ENCODE peak calls at places on chromosomes 5 and 9, in five cellular contexts. R, S, L, C and X are unnamed samples.

GRCh38 chr9:126450537-126451205 is 124.0 kb downstream of the MVB12B start:
- DNase-seq in R (no peak), S (no peak), L (no peak), C (no peak), X (no peak)

GRCh38 chr5:159166416-159166815 is 42.9 kb downstream of the RNF145 start:
- DNase-seq in R (no peak), S (no peak), L (no peak), C (no peak), X (no peak)

GRCh38 chr5:59813761-59814562 is 79.6 kb downstream of the PDE4D start:
- DNase-seq in R (no peak), S (no peak), L (peak; percentile 58), C (no peak), X (no peak)

GRCh38 chr9:114288233-114289051 is 34.5 kb upstream of the ORM1 start:
- DNase-seq in R (peak; percentile 22), S (peak; percentile 5), L (peak; percentile 78), C (no peak), X (peak; percentile 3)

GRCh38 chr9:134962065-134962997 is 44.6 kb upstream of the FCN1 start:
- DNase-seq in R (no peak), S (no peak), L (no peak), C (no peak), X (no peak)

GRCh38 chr5:174317261-174317894 is 271.9 kb downstream of the NSG2 start:
- DNase-seq in R (no peak), S (no peak), L (peak; percentile 40), C (no peak), X (no peak)

GRCh38 chr9:6271508-6272228 is 56.1 kb downstream of the IL33 start:
- DNase-seq in R (no peak), S (no peak), L (no peak), C (no peak), X (no peak)

GRCh38 chr9:105447814-105448812 is at the start of gene FSD1L:
- DNase-seq in R (peak; percentile 95), S (peak; percentile 95), L (peak; percentile 92), C (peak; percentile 45), X (peak; percentile 95)

GRCh38 chr5:6722015-6722414 is 8.8 kb downstream of the TENT4A start:
- DNase-seq in R (no peak), S (no peak), L (peak; percentile 17), C (no peak), X (no peak)

GRCh38 chr9:136552117-136552685 is 6.4 kb upstream of the NOTCH1 start:
- DNase-seq in R (no peak), S (no peak), L (peak; percentile 95), C (no peak), X (no peak)

GRCh38 chr5:14125262-14125661 is 17.9 kb upstream of the TRIO start:
- DNase-seq in R (no peak), S (no peak), L (no peak), C (no peak), X (no peak)

GRCh38 chr9:126860757-126861466 is 473 bp downstream of the ZBTB34 start:
- DNase-seq in R (peak; percentile 49), S (peak; percentile 35), L (no peak), C (no peak), X (no peak)

GRCh38 chr9:120708526-120709224 is 5.6 kb downstream of the MEGF9 start:
- DNase-seq in R (no peak), S (no peak), L (peak; percentile 85), C (no peak), X (no peak)

GRCh38 chr9:15299374-15299939 is 7.6 kb downstream of the TTC39B start:
- DNase-seq in R (no peak), S (no peak), L (no peak), C (no peak), X (no peak)

GRCh38 chr9:69759478-69760277 is at the start of gene PTAR1:
- DNase-seq in R (peak; percentile 92), S (peak; percentile 93), L (peak; percentile 88), C (peak; percentile 79), X (peak; percentile 94)

GRCh38 chr9:69758981-69759477 is 782 bp downstream of the PTAR1 start:
- DNase-seq in R (no peak), S (no peak), L (peak; percentile 13), C (no peak), X (no peak)

GRCh38 chr9:69760278-69760610 is 433 bp upstream of the PTAR1 start:
- DNase-seq in R (no peak), S (no peak), L (no peak), C (no peak), X (no peak)

GRCh38 chr9:69758001-69758730 is 1.6 kb downstream of the PTAR1 start:
- DNase-seq in R (no peak), S (no peak), L (peak; percentile 41), C (no peak), X (no peak)

GRCh38 chr9:69762527-69762926 is 2.7 kb upstream of the PTAR1 start:
- DNase-seq in R (no peak), S (no peak), L (peak; percentile 50), C (no peak), X (no peak)
- H3K4me3 ChIP-seq in R (no peak overlapping the region), S (no peak overlapping the region), L (no peak overlapping the region), C (no peak overlapping the region), X (no peak overlapping the region)

DNA sequence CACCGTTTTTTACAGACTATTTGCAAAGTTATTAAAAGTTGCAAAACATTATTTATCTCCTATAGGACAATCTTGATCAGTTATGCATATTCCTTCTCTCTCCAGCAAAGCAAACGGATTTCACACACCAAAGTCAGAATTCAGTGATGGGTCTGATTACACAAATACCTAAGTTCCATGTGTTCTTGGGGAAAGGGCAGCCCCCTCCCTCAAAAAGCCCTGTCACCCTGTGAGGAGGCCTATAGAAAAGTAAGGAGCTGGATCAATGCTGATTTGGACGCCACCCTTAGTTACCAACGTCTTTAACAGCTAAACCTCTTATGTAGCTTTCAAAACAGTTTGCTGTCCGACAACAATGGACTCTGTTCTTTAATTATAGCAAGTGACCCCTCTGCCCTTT is 6.4 kb downstream of the ZNF608 start:
- DNase-seq in R (no peak), S (no peak), L (no peak), C (no peak), X (no peak)
- H3K4me3 ChIP-seq in R (no peak overlapping the region), S (peak overlapping the region; percentile 13), L (no peak overlapping the region), C (no peak overlapping the region), X (no peak overlapping the region)

GRCh38 chr5:81003987-81004386 is 43.8 kb downstream of the RASGRF2 start:
- DNase-seq in R (no peak), S (no peak), L (no peak), C (no peak), X (no peak)

GRCh38 chr5:81007637-81008027 is 47.5 kb downstream of the RASGRF2 start:
- DNase-seq in R (no peak), S (no peak), L (no peak), C (no peak), X (no peak)

GRCh38 chr5:81006955-81007636 is 46.9 kb downstream of the RASGRF2 start:
- DNase-seq in R (no peak), S (no peak), L (no peak), C (no peak), X (no peak)

GRCh38 chr5:81005708-81006107 is 45.5 kb downstream of the RASGRF2 start:
- DNase-seq in R (no peak), S (no peak), L (no peak), C (no peak), X (no peak)

DNA sequence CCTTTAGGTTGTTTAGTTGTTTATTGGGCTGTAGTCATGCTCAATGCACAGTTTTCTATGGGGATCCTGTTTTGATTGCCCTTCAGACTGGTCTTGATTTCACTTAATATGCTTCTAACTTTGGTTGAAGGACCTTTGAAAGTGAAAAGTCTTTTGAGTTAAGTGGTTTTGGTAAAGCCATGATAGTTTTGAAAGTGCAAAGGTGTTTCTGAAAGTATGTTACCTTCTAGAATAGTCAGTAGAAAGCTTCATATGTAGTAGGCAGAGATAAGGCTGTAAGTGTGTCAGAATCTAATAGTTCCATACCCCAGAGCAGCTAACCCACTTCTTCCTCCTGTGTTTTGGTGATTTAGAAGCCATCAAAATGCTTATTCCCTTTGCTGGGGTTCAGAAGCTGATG is 46.1 kb downstream of the RASGRF2 start:
- DNase-seq in R (no peak), S (no peak), L (no peak), C (no peak), X (no peak)
- H3K4me3 ChIP-seq in R (no peak overlapping the region), S (no peak overlapping the region), L (no peak overlapping the region), C (peak overlapping the region; percentile 46), X (no peak overlapping the region)

DNA sequence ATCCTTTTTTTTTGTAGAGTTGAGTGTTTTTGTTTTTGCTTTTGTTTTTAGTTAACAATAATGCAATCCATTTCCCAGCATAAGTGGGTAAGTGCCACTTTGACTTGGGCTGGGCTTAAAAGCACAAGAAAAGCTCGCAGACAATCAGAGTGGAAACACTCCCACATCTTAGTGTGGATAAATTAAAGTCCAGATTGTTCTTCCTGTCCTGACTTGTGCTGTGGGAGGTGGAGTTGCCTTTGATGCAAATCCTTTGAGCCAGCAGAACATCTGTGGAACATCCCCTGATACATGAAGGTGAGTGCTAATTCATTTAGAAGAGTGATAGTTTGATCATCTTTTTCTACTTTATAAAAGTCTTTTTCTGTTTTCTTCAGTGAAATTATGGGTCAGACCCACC is 2.1 kb downstream of the IL31RA start:
- DNase-seq in R (no peak), S (no peak), L (no peak), C (no peak), X (no peak)
- H3K4me3 ChIP-seq in R (no peak overlapping the region), S (no peak overlapping the region), L (no peak overlapping the region), C (no peak overlapping the region), X (no peak overlapping the region)

DNA sequence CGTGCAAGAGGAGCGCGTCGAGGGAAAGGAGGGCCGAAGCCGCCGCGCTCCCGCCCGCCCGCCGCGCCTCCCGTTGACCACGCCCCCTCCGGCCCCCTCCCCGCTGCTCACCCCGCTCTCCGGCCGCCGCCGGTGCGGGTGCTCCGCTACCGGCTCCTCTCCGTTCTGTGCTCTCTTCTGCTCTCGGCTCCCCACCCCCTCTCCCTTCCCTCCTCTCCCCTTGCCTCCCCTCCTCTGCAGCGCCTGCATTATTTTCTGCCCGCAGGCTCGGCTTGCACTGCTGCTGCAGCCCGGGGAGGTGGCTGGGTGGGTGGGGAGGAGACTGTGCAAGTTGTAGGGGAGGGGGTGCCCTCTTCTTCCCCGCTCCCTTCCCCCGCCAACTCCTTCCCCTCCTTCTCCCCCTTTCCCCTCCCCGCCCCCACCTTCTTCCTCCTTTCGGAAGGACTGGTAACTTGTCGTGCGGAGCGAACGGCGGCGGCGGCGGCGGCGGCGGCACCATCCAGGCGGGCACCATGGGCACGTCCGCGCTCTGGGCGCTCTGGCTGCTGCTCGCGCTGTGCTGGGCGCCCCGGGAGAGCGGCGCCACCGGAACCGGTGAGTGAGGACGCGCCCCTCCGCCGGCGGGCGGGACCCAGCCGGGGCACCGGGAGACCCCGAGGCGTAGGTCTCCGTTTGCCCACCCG is at the start of gene VLDLR:
- DNase-seq in R (peak; percentile 61), S (peak; percentile 58), L (peak; percentile 37), C (no peak), X (peak; percentile 64)
- H3K4me3 ChIP-seq in R (peak within 1 kb of the TSS; percentile 85), S (peak within 1 kb of the TSS; percentile 79), L (peak within 1 kb of the TSS; percentile 76), C (peak within 1 kb of the TSS; percentile 36), X (peak within 1 kb of the TSS; percentile 78)

DNA sequence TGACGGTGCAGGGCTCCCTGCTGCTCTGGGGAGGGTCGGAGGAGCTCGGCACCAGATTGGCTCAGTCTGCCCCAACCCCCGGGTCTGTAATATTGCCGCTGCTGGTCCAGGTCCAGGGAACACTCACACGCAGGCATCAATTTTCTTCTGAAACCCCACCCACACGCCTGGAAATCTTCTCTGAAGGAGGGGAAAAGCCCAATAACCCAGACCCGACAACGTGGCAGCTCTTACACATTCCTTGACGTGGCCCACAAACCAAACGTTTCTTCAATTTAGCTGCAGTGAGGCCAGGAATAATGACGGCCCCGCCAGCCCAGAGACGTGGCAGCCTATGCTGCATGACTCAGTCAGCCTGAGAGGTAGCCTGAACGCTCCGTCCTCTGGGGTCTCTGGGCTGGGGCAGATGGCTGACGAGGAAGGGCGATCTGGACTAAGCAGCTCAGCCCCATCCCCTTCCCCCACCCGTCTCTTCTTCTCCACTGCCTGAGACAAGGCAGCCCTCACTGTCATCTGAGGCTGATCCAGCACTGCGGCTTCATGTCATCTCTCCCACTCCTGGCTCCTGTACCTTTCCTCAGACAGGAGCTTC is 9.9 kb upstream of the SPARC start:
- DNase-seq in R (no peak), S (peak; percentile 83), L (peak; percentile 100), C (no peak), X (peak; percentile 69)
- H3K4me3 ChIP-seq in R (no peak overlapping the region), S (no peak overlapping the region), L (peak overlapping the region; percentile 55), C (no peak overlapping the region), X (no peak overlapping the region)